ENCODE peak calls at places on chromosomes 16 and 17, in four cellular contexts. One of them, this sample, is unnamed.

GRCh38 chr16:72884573-72884972 is 163.4 kb downstream of the ZFHX3 start:
- DNase-seq in astrocyte of the cerebellum: no peak
- DNase-seq in amygdala: no peak
- DNase-seq in EL: no peak
- DNase-seq in this sample: no peak

GRCh38 chr17:22090263-22090935 is 398.1 kb downstream of the KCNJ18 start:
- DNase-seq in amygdala: no peak
- DNase-seq in astrocyte of the cerebellum: no peak
- DNase-seq in EL: no peak
- DNase-seq in this sample: no peak

GRCh38 chr17:35312790-35313711 is 60.4 kb downstream of the SLFN11 start:
- DNase-seq in amygdala: no peak
- DNase-seq in astrocyte of the cerebellum: peak
- DNase-seq in EL: peak
- DNase-seq in this sample: no peak

GRCh38 chr17:20189322-20189721 is 180.2 kb downstream of the SPECC1 start:
- DNase-seq in EL: peak
- DNase-seq in astrocyte of the cerebellum: no peak
- DNase-seq in amygdala: peak
- DNase-seq in this sample: no peak

GRCh38 chr17:7839890-7840260 is 5.9 kb downstream of the KDM6B start:
- DNase-seq in astrocyte of the cerebellum: no peak
- DNase-seq in EL: peak
- DNase-seq in amygdala: no peak
- DNase-seq in this sample: no peak

GRCh38 chr17:82424001-82424862 is 5.8 kb upstream of the OGFOD3 start:
- DNase-seq in astrocyte of the cerebellum: no peak
- DNase-seq in EL: peak
- DNase-seq in amygdala: no peak
- DNase-seq in this sample: no peak

GRCh38 chr17:10156579-10157488 is 41.6 kb downstream of the GAS7 start:
- DNase-seq in astrocyte of the cerebellum: no peak
- DNase-seq in amygdala: peak
- DNase-seq in EL: no peak
- DNase-seq in this sample: no peak

GRCh38 chr17:8821446-8822105 is 22.4 kb upstream of the MFSD6L start:
- DNase-seq in astrocyte of the cerebellum: no peak
- DNase-seq in EL: no peak
- DNase-seq in amygdala: no peak
- DNase-seq in this sample: no peak

GRCh38 chr17:5715478-5715877 is 131.2 kb upstream of the NLRP1 start:
- DNase-seq in EL: no peak
- DNase-seq in astrocyte of the cerebellum: no peak
- DNase-seq in amygdala: no peak
- DNase-seq in this sample: no peak

GRCh38 chr17:31597646-31598387 is 206.3 kb downstream of the RAB11FIP4 start:
- DNase-seq in astrocyte of the cerebellum: no peak
- DNase-seq in EL: no peak
- DNase-seq in amygdala: no peak
- DNase-seq in this sample: no peak

GRCh38 chr17:57861000-57861736 is 11.3 kb upstream of the MRPS23 start:
- DNase-seq in amygdala: no peak
- DNase-seq in EL: no peak
- DNase-seq in astrocyte of the cerebellum: peak
- DNase-seq in this sample: no peak

GRCh38 chr17:47285003-47285402 is 31.4 kb downstream of the ITGB3 start:
- DNase-seq in amygdala: no peak
- DNase-seq in EL: no peak
- DNase-seq in astrocyte of the cerebellum: no peak
- DNase-seq in this sample: no peak

GRCh38 chr17:81479175-81479574 is 33.4 kb downstream of the ACTG1 start:
- DNase-seq in EL: no peak
- DNase-seq in astrocyte of the cerebellum: no peak
- DNase-seq in amygdala: no peak
- DNase-seq in this sample: no peak

GRCh38 chr17:3873862-3874261 is 19.0 kb downstream of the CAMKK1 start:
- DNase-seq in amygdala: no peak
- DNase-seq in EL: no peak
- DNase-seq in astrocyte of the cerebellum: no peak
- DNase-seq in this sample: no peak

GRCh38 chr17:45246861-45247428 is 14.9 kb downstream of the SPATA32 start:
- DNase-seq in EL: no peak
- DNase-seq in astrocyte of the cerebellum: no peak
- DNase-seq in amygdala: no peak
- DNase-seq in this sample: peak

GRCh38 chr16:89116341-89117238 is 22.9 kb downstream of the ACSF3 start:
- DNase-seq in astrocyte of the cerebellum: no peak
- DNase-seq in amygdala: no peak
- DNase-seq in EL: no peak
- DNase-seq in this sample: no peak

GRCh38 chr17:2837147-2837561 is 40.9 kb downstream of the RAP1GAP2 start:
- DNase-seq in amygdala: no peak
- DNase-seq in EL: no peak
- DNase-seq in astrocyte of the cerebellum: no peak
- DNase-seq in this sample: no peak

GRCh38 chr17:82020874-82021727 is 1.6 kb downstream of the CENPX start:
- DNase-seq in astrocyte of the cerebellum: peak
- DNase-seq in amygdala: peak
- DNase-seq in EL: peak
- DNase-seq in this sample: no peak

GRCh38 chr17:38897176-38897575 is 27.3 kb downstream of the LASP1 start:
- DNase-seq in astrocyte of the cerebellum: no peak
- DNase-seq in EL: no peak
- DNase-seq in amygdala: peak
- DNase-seq in this sample: no peak

This sample was measured in RWPE2.